ENCODE peak calls at places on chromosomes 5 and 9, in nine cellular contexts. L is right atrium auricular region; O is PC-9; C is CD8-positive, alpha-beta T cell; Y is spleen; Q is cardiac muscle cell; S is A549; X is MM.1S; H is uterus. K is an unnamed sample.
A peak's percentile ranks its signal among the peaks of the same experiment; 100 is the strongest.

GRCh38 chr5:123610209-123610608 is 98.2 kb downstream of the CSNK1G3 start:
- DNase-seq in L (no peak), O (no peak), C (no peak), Y (no peak), Q (no peak), S (no peak), X (no peak), H (no peak), K (no peak)

GRCh38 chr9:117178596-117179111 is 236.2 kb downstream of the ASTN2 start:
- DNase-seq in L (no peak), O (no peak), C (no peak), Y (no peak), Q (no peak), S (no peak), X (no peak), H (no peak), K (no peak)

GRCh38 chr9:114681594-114682332 is at the start of gene TEX48:
- DNase-seq in L (no peak), O (peak; percentile 63), C (peak; percentile 75), Y (peak; percentile 78), Q (peak; percentile 79), S (peak; percentile 66), X (peak; percentile 78), H (peak; percentile 51), K (no peak)

GRCh38 chr9:127974002-127974768 is 6.6 kb downstream of the EEIG1 start:
- DNase-seq in L (no peak), O (no peak), C (no peak), Y (no peak), Q (no peak), S (no peak), X (no peak), H (no peak), K (no peak)

GRCh38 chr5:65394078-65394477 is 87.6 kb downstream of the ADAMTS6 start:
- DNase-seq in L (peak; percentile 77), O (no peak), C (no peak), Y (peak; percentile 27), Q (peak; percentile 97), S (no peak), X (no peak), H (peak; percentile 42), K (no peak)

GRCh38 chr9:137592767-137593166 is 2.5 kb upstream of the ZMYND19 start:
- DNase-seq in L (no peak), O (no peak), C (no peak), Y (no peak), Q (no peak), S (no peak), X (no peak), H (no peak), K (no peak)

GRCh38 chr5:43305948-43306563 is 7.2 kb downstream of the HMGCS1 start:
- DNase-seq in L (no peak), O (no peak), C (no peak), Y (no peak), Q (peak; percentile 79), S (peak; percentile 35), X (peak; percentile 83), H (no peak), K (no peak)

GRCh38 chr9:115373000-115373709 is 255.2 kb upstream of the TNC start:
- DNase-seq in L (no peak), O (peak; percentile 77), C (no peak), Y (no peak), Q (peak; percentile 89), S (peak; percentile 82), X (no peak), H (no peak), K (no peak)

GRCh38 chr5:80885698-80886000 is 74.5 kb upstream of the RASGRF2 start:
- DNase-seq in L (no peak), O (no peak), C (no peak), Y (no peak), Q (peak; percentile 26), S (no peak), X (no peak), H (no peak), K (no peak)

GRCh38 chr5:16787278-16787677 is 148.8 kb downstream of the MYO10 start:
- DNase-seq in L (no peak), O (no peak), C (no peak), Y (no peak), Q (no peak), S (no peak), X (no peak), H (no peak), K (no peak)

GRCh38 chr5:16794381-16794913 is 141.6 kb downstream of the MYO10 start:
- DNase-seq in L (no peak), O (no peak), C (no peak), Y (no peak), Q (no peak), S (no peak), X (no peak), H (no peak), K (no peak)

GRCh38 chr5:16788957-16789356 is 147.1 kb downstream of the MYO10 start:
- DNase-seq in L (no peak), O (no peak), C (no peak), Y (no peak), Q (no peak), S (no peak), X (no peak), H (no peak), K (no peak)

GRCh38 chr5:16792278-16793275 is 143.5 kb downstream of the MYO10 start:
- DNase-seq in L (no peak), O (no peak), C (no peak), Y (no peak), Q (no peak), S (no peak), X (no peak), H (no peak), K (no peak)

GRCh38 chr5:16791036-16791705 is 144.9 kb downstream of the MYO10 start:
- DNase-seq in L (no peak), O (peak; percentile 55), C (peak; percentile 16), Y (no peak), Q (peak; percentile 76), S (peak; percentile 55), X (peak; percentile 44), H (peak; percentile 29), K (no peak)
- TF ChIP-seq CTCF in L (peak; percentile 49), O (peak; percentile 92), C (peak; percentile 74), Y (peak; percentile 62), Q (peak; percentile 52), S (peak; percentile 89), X (peak; percentile 59), H (peak; percentile 55), K (peak; percentile 79)

GRCh38 chr9:129171993-129172751 is 5.9 kb downstream of the IER5L start:
- DNase-seq in L (no peak), O (no peak), C (no peak), Y (no peak), Q (no peak), S (no peak), X (no peak), H (no peak), K (no peak)
- H3K4me1 ChIP-seq in L (no peaks in the 10 kb centered on the region), O (peaks cover 39% of the 10 kb centered on the region), C (peaks cover 5% of the 10 kb centered on the region), Y (peaks cover 17% of the 10 kb centered on the region), Q (peaks cover 13% of the 10 kb centered on the region), S (peaks cover 57% of the 10 kb centered on the region), X (peaks cover 6% of the 10 kb centered on the region), H (no peaks in the 10 kb centered on the region), K (peaks cover 17% of the 10 kb centered on the region)

GRCh38 chr5:32274548-32275420 is 38.0 kb downstream of the MTMR12 start:
- DNase-seq in L (no peak), O (no peak), C (no peak), Y (no peak), Q (peak; percentile 79), S (no peak), X (no peak), H (peak; percentile 33), K (no peak)
- H3K27ac ChIP-seq in L (peak overlapping the region; percentile 60), O (no peak overlapping the region), C (no peak overlapping the region), Y (no peak overlapping the region), Q (peak overlapping the region; percentile 40), S (no peak overlapping the region), X (no peak overlapping the region), H (peak overlapping the region; percentile 79), K (peak overlapping the region; percentile 64)

DNA sequence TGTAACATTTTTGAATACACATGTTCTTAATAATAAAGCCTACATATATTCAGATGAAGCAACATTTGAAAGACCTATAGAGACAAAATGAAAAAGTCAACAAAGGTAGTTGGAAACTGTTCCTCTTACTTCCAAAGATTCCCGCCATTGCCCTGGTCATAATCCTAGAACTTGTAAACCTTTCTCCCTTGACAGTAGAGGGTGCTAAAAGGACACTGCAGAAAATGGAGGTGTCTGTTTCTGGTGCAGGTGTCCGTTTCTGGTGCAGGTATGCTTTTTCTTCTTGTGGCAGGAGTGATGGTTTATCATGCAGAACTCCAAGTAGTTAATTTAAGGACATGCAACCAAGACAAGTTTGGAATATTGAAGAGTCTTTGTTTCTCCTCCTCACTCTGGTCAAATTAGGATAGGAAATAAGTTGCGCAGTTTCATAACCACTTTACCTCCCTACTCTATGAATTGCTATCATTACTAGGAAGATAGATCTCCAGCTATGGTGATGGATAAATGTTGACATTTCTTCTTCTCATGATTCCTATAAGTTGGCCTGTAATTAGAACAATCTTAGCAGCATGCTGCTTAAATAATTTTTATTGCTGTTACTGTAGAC is 56.0 kb upstream of the FAM174A start:
- DNase-seq in L (no peak), O (no peak), C (no peak), Y (no peak), Q (peak; percentile 11), S (no peak), X (peak; percentile 76), H (no peak), K (no peak)
- TF ChIP-seq CTCF in L (no peak), O (peak; percentile 64), C (peak; percentile 32), Y (peak; percentile 23), Q (peak; percentile 41), S (peak; percentile 68), X (peak; percentile 79), H (no peak), K (peak; percentile 53)

DNA sequence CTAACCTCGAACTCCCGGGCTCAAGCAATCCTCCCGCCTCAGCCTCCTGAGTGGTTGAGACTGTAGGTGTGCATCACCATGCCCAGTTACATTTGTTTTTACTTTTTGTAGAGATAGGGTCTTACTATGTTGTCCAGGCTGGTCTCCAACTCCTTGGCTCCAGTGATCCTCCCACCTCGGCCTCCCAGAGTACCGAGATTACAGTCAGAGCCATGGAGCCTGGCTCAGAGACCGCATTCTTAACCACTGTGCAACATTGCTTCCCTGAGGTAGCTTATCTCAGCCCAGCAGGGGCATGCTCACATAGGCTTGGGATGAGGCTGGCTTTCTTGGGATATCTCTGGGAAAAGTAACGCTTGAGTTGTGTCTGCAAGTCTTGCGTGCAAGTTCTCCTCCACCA is 99.7 kb downstream of the SPRY4 start:
- DNase-seq in L (no peak), O (no peak), C (no peak), Y (no peak), Q (no peak), S (no peak), X (no peak), H (no peak), K (no peak)
- H3K4me1 ChIP-seq in L (no peaks in the 10 kb centered on the region), O (peaks cover 40% of the 10 kb centered on the region), C (peaks cover 27% of the 10 kb centered on the region), Y (peaks cover 6% of the 10 kb centered on the region), Q (no peaks in the 10 kb centered on the region), S (peaks cover 26% of the 10 kb centered on the region), X (peaks cover 3% of the 10 kb centered on the region), H (no peaks in the 10 kb centered on the region), K (no peaks in the 10 kb centered on the region)

GRCh38 chr9:132136151-132136892 is 25.5 kb upstream of the NTNG2 start:
- DNase-seq in L (no peak), O (no peak), C (no peak), Y (peak; percentile 55), Q (no peak), S (no peak), X (no peak), H (no peak), K (no peak)
- H3K27ac ChIP-seq in L (no peak overlapping the region), O (no peak overlapping the region), C (no peak overlapping the region), Y (no peak overlapping the region), Q (no peak overlapping the region), S (no peak overlapping the region), X (no peak overlapping the region), H (no peak overlapping the region), K (no peak overlapping the region)

GRCh38 chr5:14090290-14090689 is 52.9 kb upstream of the TRIO start:
- DNase-seq in L (no peak), O (no peak), C (no peak), Y (no peak), Q (no peak), S (no peak), X (no peak), H (no peak), K (no peak)
- TF ChIP-seq CTCF in L (no peak), O (no peak), C (no peak), Y (no peak), Q (no peak), S (no peak), X (no peak), H (no peak), K (no peak)